ENCODE peak calls at places on chromosomes 7 and 10, in eight cellular contexts. N is ascending aorta; D is esophagus squamous epithelium; C is GM23248; L is astrocyte; X is tibial nerve; B is CD8-positive, alpha-beta memory T cell; T is adrenal gland. A is an unnamed sample. For H3K27me3 and H3K9me3, the result is how much of the 10 kb centered on the place peaks cover.

GRCh38 chr10:99538287-99538917 is 5.7 kb downstream of the NKX2-3 start:
- DNase-seq in N (no peak), D (no peak), C (no peak), L (no peak), X (no peak), B (no peak), T (no peak), A (no peak)

GRCh38 chr10:51879238-51879637 is 179.8 kb upstream of the CSTF2T start:
- DNase-seq in N (peak), D (no peak), C (peak), L (peak), X (no peak), B (no peak), T (peak), A (peak)

GRCh38 chr7:108227360-108227749 is 97.2 kb upstream of the LAMB4 start:
- DNase-seq in N (no peak), D (no peak), C (no peak), L (no peak), X (no peak), B (no peak), T (no peak), A (no peak)

GRCh38 chr7:111591-111990 is 80.8 kb upstream of the FAM20C start:
- DNase-seq in N (no peak), D (no peak), C (no peak), L (no peak), X (no peak), B (no peak), T (no peak), A (no peak)

GRCh38 chr10:35470535-35470934 is 134.2 kb downstream of the CCNY start:
- DNase-seq in N (no peak), D (no peak), C (peak), L (no peak), X (no peak), B (no peak), T (no peak), A (no peak)

GRCh38 chr7:5500777-5501350 is 77.2 kb upstream of the TNRC18 start:
- DNase-seq in N (no peak), D (no peak), C (no peak), L (no peak), X (no peak), B (no peak), T (no peak), A (no peak)

GRCh38 chr10:3196971-3197353 is 24.4 kb upstream of the PITRM1 start:
- DNase-seq in N (no peak), D (no peak), C (no peak), L (no peak), X (no peak), B (no peak), T (no peak), A (no peak)

GRCh38 chr7:31028417-31028988 is 23.6 kb upstream of the ADCYAP1R1 start:
- DNase-seq in N (no peak), D (no peak), C (no peak), L (no peak), X (no peak), B (no peak), T (no peak), A (no peak)

GRCh38 chr10:56327117-56327516 is 33.9 kb downstream of the ZWINT start:
- DNase-seq in N (no peak), D (no peak), C (no peak), L (no peak), X (no peak), B (no peak), T (no peak), A (no peak)

GRCh38 chr7:5429253-5429856 is 5.7 kb upstream of the TNRC18 start:
- DNase-seq in N (no peak), D (no peak), C (peak), L (peak), X (no peak), B (no peak), T (peak), A (peak)

GRCh38 chr10:114729103-114729659 is 71.1 kb upstream of the ABLIM1 start:
- DNase-seq in N (no peak), D (no peak), C (no peak), L (no peak), X (no peak), B (no peak), T (no peak), A (no peak)

DNA sequence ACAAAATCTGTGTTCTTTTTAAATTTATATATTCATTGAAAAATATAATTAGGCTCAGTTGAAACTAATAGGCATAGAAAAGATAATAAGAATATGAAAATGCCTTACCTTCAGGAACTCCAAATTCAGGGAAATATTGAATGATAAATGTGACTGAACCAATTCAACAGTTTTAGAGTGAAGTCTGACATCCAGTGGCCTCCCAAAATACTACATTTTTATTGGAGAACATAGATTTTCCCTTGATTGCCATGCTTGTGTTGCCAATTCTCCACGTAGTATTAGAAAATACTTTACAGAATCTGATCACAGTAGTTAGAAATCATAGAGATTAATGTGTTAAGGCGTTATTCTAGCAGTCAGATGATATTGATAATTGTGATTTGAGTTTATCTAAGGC is 1246.7 kb downstream of the GATA3 start:
- DNase-seq in N (no peak), D (no peak), C (peak), L (no peak), X (no peak), B (no peak), T (no peak), A (no peak)
- H3K4me3 ChIP-seq in N (no peak), D (no peak), C (no peak), L (no peak), X (no peak), B (no peak), T (no peak), A (no peak)

DNA sequence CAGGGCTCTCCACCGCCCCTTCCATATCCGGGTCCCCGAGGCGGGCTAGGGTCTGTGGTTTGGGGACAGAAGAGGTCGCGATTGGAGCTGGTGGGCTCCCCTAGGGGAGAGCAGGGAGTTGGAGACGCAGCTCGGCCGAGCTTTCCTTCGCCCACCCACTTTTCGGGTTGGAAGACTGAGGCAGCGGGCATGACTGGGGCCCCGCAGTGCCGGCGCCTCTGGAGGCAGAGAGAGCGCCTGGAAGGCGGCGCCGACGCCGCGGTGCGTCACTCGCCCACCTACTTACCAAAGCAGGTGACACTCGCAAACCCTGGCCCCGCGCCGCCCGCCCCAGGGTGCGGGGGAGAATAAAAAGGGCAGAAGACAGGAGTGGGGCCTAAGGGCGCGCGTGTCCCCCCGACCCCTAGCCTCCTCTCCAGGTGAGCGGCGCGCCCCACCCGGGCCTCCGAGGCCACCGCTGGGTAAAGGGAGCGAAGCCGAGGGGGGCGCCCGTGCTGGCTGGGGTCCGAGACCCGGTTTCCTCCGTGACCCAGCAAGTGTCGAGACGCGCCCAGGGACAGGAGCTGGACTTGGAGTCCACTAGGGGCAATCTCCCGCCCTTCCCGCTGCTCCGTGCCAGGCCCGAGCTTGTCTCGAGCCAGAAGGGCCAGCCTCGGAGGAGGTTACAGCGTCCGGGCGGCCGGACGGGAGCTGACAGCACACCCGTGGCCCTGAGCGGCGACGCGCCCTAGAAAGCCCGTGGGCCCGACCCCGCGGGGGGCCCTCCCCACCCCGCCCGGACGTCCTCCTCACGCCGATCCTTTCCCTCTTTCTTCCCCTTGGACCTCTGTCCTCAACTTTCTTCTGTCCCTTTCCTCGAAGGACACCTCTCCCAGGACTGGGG is 34.4 kb upstream of the GRID1 start:
- DNase-seq in N (no peak), D (no peak), C (peak), L (peak), X (no peak), B (peak), T (peak), A (no peak)
- H3K27me3 ChIP-seq in N (under half), D (under half), C (under half), L (under half), X (under half), B (under half), T (under half), A (under half)

GRCh38 chr7:157605638-157606037 is 268.8 kb downstream of the DNAJB6 start:
- DNase-seq in N (no peak), D (no peak), C (no peak), L (no peak), X (no peak), B (no peak), T (no peak), A (no peak)
- H3K9me3 ChIP-seq in N (under half), D (under half), C (under half), L (under half), X (under half), B (under half), T (under half), A (under half)

GRCh38 chr7:66125052-66125694 is 10.5 kb downstream of the CRCP start:
- DNase-seq in N (no peak), D (no peak), C (no peak), L (no peak), X (no peak), B (peak), T (no peak), A (no peak)
- H3K4me3 ChIP-seq in N (no peak), D (no peak), C (no peak), L (no peak), X (no peak), B (no peak), T (no peak), A (no peak)

GRCh38 chr7:118152632-118153031 is 31.3 kb upstream of the LSM8 start:
- DNase-seq in N (no peak), D (no peak), C (peak), L (no peak), X (no peak), B (no peak), T (no peak), A (no peak)
- H3K27me3 ChIP-seq in N (under half), D (under half), C (under half), L (under half), X (under half), B (under half), T (under half), A (under half)

GRCh38 chr7:57274535-57275283 is 142.5 kb upstream of the ZNF479 start:
- DNase-seq in N (no peak), D (no peak), C (no peak), L (no peak), X (no peak), B (no peak), T (no peak), A (no peak)
- H3K9me3 ChIP-seq in N (under half), D (under half), C (under half), L (under half), X (half or more), B (under half), T (under half), A (under half)

DNA sequence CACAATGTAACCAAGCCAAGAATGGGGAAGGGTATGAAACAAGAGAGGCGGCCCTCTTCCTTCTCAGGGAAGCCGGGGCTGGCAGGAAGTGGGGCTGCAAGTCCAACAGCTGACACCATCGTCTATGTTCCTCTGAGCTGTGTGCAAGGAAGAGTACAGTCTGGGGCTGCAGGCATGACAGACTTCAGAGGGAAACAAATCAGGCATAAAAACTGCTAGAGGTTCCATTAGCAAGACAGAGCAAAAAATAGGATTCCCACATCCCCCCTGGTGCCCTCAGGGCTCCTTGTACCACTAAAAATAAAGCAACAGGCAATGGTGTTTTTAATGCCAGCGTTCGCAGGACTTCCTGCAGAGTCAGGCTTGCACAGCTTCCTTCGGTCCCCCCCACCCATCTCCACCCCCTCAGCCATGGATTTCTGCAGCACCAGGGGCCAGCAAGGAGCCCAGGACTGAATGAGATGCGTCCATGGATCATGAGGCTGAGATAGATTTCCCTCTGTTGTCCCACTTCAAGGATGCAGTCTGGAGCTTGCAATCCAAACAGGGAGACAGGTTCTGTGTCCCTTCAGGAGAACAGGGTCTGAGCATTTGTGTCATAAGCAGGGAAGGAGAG is 34.6 kb downstream of the KCNMA1 start:
- DNase-seq in N (no peak), D (no peak), C (peak), L (no peak), X (no peak), B (no peak), T (no peak), A (no peak)
- H3K4me3 ChIP-seq in N (no peak), D (no peak), C (no peak), L (no peak), X (no peak), B (no peak), T (no peak), A (no peak)

DNA sequence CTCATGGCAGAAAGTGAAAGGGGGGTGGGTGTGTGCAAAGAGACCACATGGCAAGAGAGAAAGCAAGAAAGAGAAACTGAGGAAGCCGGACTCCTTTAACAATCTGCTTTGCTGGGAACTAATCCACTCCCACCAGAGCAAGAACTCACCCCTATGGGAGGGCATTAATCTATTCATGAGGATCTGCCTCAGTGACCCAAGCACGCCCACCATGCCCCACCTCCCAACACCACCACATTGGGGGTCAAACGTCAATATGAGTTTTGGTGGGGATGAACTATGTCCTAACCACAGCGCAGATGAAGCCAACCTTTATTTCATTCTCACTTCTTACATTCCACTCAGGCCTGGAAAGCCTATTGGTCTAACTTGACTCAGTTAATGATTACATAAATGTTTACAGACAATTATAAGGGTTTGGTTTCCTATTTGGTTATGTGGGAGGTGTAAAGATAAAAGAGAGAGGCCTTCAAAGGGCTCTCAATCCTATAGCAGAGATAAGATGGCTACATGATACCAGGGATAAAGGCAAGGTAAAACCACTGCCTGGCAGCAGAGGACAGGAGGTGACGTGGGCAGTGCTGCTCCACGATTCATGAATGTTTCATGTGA is 601.8 kb downstream of the PARD3 start:
- DNase-seq in N (no peak), D (no peak), C (no peak), L (no peak), X (no peak), B (no peak), T (no peak), A (no peak)
- H3K27me3 ChIP-seq in N (under half), D (under half), C (under half), L (under half), X (under half), B (under half), T (under half), A (under half)

A was measured in MG63.